ENCODE peak calls at places on chromosome 13, in five cellular contexts. O, V, L, Q and N are unnamed samples.

GRCh38 chr13:48490241-48490640 is 42.6 kb downstream of the RCBTB2 start:
- DNase-seq in O (no peak), V (no peak), Q (no peak), L (no peak), N (no peak)

GRCh38 chr13:53460776-53461175 is 432.2 kb downstream of the OLFM4 start:
- DNase-seq in L (no peak), Q (no peak), V (no peak), O (no peak), N (peak; percentile 25)

GRCh38 chr13:48977973-48978372 is 2.3 kb downstream of the FNDC3A start:
- DNase-seq in O (no peak), Q (no peak), V (peak; percentile 57), L (no peak), N (no peak)

GRCh38 chr13:55432814-55433213 is 1707.9 kb upstream of the PRR20A start:
- DNase-seq in Q (no peak), L (no peak), V (no peak), O (no peak), N (no peak)

GRCh38 chr13:33723365-33723764 is 94.6 kb upstream of the RFC3 start:
- DNase-seq in O (no peak), L (no peak), V (no peak), Q (no peak), N (no peak)

GRCh38 chr13:27808866-27809546 is 16.7 kb downstream of the GSX1 start:
- DNase-seq in Q (no peak), O (no peak), L (no peak), V (no peak), N (no peak)

GRCh38 chr13:20428666-20429644 is 96.7 kb downstream of the CRYL1 start:
- DNase-seq in O (no peak), L (no peak), V (peak; percentile 61), Q (no peak), N (no peak)

GRCh38 chr13:86601351-86601750 is 802.1 kb upstream of the SLITRK6 start:
- DNase-seq in V (peak; percentile 20), O (no peak), Q (no peak), L (no peak), N (no peak)

GRCh38 chr13:85367887-85368286 is 431.3 kb downstream of the SLITRK6 start:
- DNase-seq in O (no peak), Q (no peak), L (no peak), V (peak; percentile 2), N (no peak)

GRCh38 chr13:99327133-99327532 is 19.9 kb upstream of the GPR183 start:
- DNase-seq in Q (no peak), V (no peak), O (no peak), L (no peak), N (no peak)

GRCh38 chr13:99663185-99663825 is 162.0 kb downstream of the TM9SF2 start:
- DNase-seq in L (no peak), V (no peak), Q (no peak), O (no peak), N (no peak)

GRCh38 chr13:25085125-25085742 is 10.7 kb upstream of the PABPC3 start:
- DNase-seq in O (peak; percentile 67), V (peak; percentile 26), Q (peak; percentile 54), L (peak; percentile 17), N (peak; percentile 70)

GRCh38 chr13:98848736-98849135 is 96.3 kb upstream of the SLC15A1 start:
- DNase-seq in V (peak; percentile 68), O (no peak), L (no peak), Q (no peak), N (no peak)

GRCh38 chr13:94967183-94968039 is 255.1 kb upstream of the SOX21 start:
- DNase-seq in L (peak; percentile 57), V (no peak), Q (peak; percentile 62), O (no peak), N (peak; percentile 29)

GRCh38 chr13:25874907-25875306 is 176.9 kb downstream of the SHISA2 start:
- DNase-seq in V (no peak), O (peak; percentile 43), Q (no peak), L (no peak), N (peak; percentile 7)

GRCh38 chr13:33353210-33353609 is 67.7 kb upstream of the STARD13 start:
- DNase-seq in L (no peak), O (peak; percentile 22), V (no peak), Q (no peak), N (no peak)

GRCh38 chr13:30299746-30300145 is 7.6 kb downstream of the KATNAL1 start:
- DNase-seq in L (no peak), V (peak; percentile 35), O (no peak), Q (no peak), N (no peak)

GRCh38 chr13:102708991-102709390 is 14.1 kb upstream of the METTL21C start:
- DNase-seq in L (no peak), Q (no peak), V (no peak), O (peak; percentile 93), N (no peak)

GRCh38 chr13:98487522-98487921 is 89.4 kb downstream of the STK24 start:
- DNase-seq in L (no peak), V (no peak), O (peak; percentile 57), Q (no peak), N (no peak)

GRCh38 chr13:92362717-92363116 is 863.9 kb upstream of the GPC6 start:
- DNase-seq in L (no peak), O (no peak), Q (no peak), V (peak; percentile 7), N (no peak)

GRCh38 chr13:101127741-101128353 is 288.5 kb downstream of the NALCN start:
- DNase-seq in V (peak; percentile 53), L (peak; percentile 61), O (peak; percentile 76), Q (no peak), N (peak; percentile 50)

GRCh38 chr13:59834801-59835200 is 328.9 kb downstream of the DIAPH3 start:
- DNase-seq in L (no peak), V (peak; percentile 49), Q (no peak), O (no peak), N (no peak)

GRCh38 chr13:48492123-48493075 is 40.5 kb downstream of the RCBTB2 start:
- DNase-seq in V (peak; percentile 18), O (peak; percentile 79), L (no peak), Q (no peak), N (no peak)

GRCh38 chr13:33111414-33112110 is 95.3 kb downstream of the KL start:
- DNase-seq in L (no peak), V (peak; percentile 61), Q (no peak), O (no peak), N (no peak)

GRCh38 chr13:94305463-94305862 is 174.0 kb downstream of the DCT start:
- DNase-seq in L (no peak), Q (no peak), V (peak; percentile 90), O (no peak), N (no peak)

GRCh38 chr13:33153421-33154381 is 131.9 kb downstream of the STARD13 start:
- DNase-seq in L (no peak), Q (no peak), V (peak; percentile 38), O (peak; percentile 52), N (no peak)

GRCh38 chr13:81602236-81602635 is 1261.3 kb upstream of the SPRY2 start:
- DNase-seq in L (no peak), Q (no peak), O (no peak), V (no peak), N (no peak)

GRCh38 chr13:105806335-105806920 is 729.0 kb downstream of the EFNB2 start:
- DNase-seq in L (no peak), Q (no peak), V (no peak), O (no peak), N (no peak)

GRCh38 chr13:101985321-101985720 is 416.5 kb downstream of the FGF14 start:
- DNase-seq in V (no peak), L (no peak), O (no peak), Q (no peak), N (no peak)

GRCh38 chr13:24131749-24132148 is 28.8 kb upstream of the SPATA13 start:
- DNase-seq in O (peak; percentile 42), V (no peak), Q (no peak), L (no peak), N (no peak)

GRCh38 chr13:99269627-99270252 is 11.6 kb upstream of the GPR18 start:
- DNase-seq in Q (no peak), O (peak; percentile 55), V (peak; percentile 78), L (no peak), N (peak; percentile 54)

GRCh38 chr13:52455677-52456041 is 381 bp downstream of the CKAP2 start:
- DNase-seq in O (peak; percentile 80), L (peak; percentile 76), Q (peak; percentile 86), V (peak; percentile 43), N (peak; percentile 89)

GRCh38 chr13:52450793-52451116 is 321 bp upstream of the VPS36 start:
- DNase-seq in O (no peak), L (no peak), V (no peak), Q (no peak), N (no peak)

GRCh38 chr13:52454459-52454824 is 836 bp upstream of the CKAP2 start:
- DNase-seq in V (peak; percentile 8), O (peak; percentile 6), L (no peak), Q (peak; percentile 27), N (peak; percentile 3)

GRCh38 chr13:52452470-52452869 is 2.0 kb upstream of the VPS36 start:
- DNase-seq in Q (no peak), O (no peak), L (no peak), V (no peak), N (no peak)

GRCh38 chr13:52454825-52455676 is at the start of gene CKAP2:
- DNase-seq in Q (peak; percentile 96), O (peak; percentile 96), V (peak; percentile 93), L (peak; percentile 84), N (peak; percentile 97)
- H3K4ac ChIP-seq in Q (no peak within 1 kb of the TSS), O (peak within 1 kb of the TSS; percentile 65), V (peak within 1 kb of the TSS; percentile 95), L (no peak within 1 kb of the TSS), N (no peak within 1 kb of the TSS)

DNA sequence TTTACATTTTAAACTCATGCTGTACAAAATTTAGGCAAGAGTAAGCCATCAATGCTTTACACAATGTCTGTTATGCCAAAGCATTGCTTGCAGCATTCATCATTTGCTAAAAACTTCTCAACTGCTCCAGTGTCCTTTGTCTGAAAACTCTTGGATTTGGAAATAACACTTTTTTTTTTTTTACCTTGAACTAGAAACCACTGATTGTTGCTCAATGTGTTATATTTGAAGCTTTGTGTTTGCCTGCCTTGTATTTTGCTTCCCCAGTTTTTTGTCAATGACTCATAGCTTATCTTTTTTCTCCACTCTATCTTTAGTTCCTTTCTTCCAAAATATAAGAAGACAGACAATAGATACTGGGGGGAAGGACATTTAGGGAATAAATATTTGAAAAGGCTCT is 31.3 kb downstream of the CCDC122 start:
- DNase-seq in Q (no peak), L (no peak), O (peak; percentile 62), V (peak; percentile 71), N (no peak)
- H3K9ac ChIP-seq in Q (no peak overlapping the region), L (no peak overlapping the region), O (no peak overlapping the region), V (no peak overlapping the region), N (no peak overlapping the region)

DNA sequence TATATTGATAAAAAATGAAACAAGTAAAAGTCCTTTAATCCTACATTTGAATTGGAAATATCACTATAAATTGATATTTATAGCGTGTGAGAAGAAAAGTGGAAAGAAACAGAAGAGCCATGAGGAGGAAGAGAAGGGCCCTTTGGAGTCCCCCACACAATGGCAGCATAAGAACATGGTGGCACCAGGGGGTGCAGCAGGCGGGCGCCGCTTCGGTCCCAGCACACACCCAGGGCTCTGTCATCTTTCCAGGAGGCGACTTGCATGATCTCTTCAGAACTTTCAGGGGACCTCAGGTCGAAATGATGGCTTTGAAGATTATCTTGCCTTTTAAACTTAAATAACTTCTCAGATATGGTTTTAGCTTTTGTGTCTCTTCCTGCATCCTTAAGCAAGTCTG is 91.8 kb downstream of the TUBGCP3 start:
- DNase-seq in O (no peak), L (no peak), V (no peak), Q (no peak), N (no peak)
- H3K4me2 ChIP-seq in O (no peak overlapping the region), L (no peak overlapping the region), V (no peak overlapping the region), Q (no peak overlapping the region), N (no peak overlapping the region)

GRCh38 chr13:43786766-43787517 is at the start of gene ENOX1:
- DNase-seq in Q (peak; percentile 65), L (peak; percentile 64), O (peak; percentile 58), V (peak; percentile 74), N (peak; percentile 78)
- H3K4ac ChIP-seq in Q (no peak within 1 kb of the TSS), L (no peak within 1 kb of the TSS), O (no peak within 1 kb of the TSS), V (peak within 1 kb of the TSS; percentile 8), N (no peak within 1 kb of the TSS)